ENCODE peak calls at places on chromosomes 5 and 9, in eight cellular contexts. U is cardiac fibroblast; Q is B cell; P is astrocyte; X is left ventricle myocardium inferior; A is CD8-positive, alpha-beta T cell; Y is fibroblast of mammary gland; Z is brain microvascular endothelial cell. S is an unnamed sample.

GRCh38 chr9:86241216-86241615 is 18.2 kb downstream of the C9orf153 start:
- DNase-seq in X (no peak), U (no peak), A (no peak), Y (no peak), Z (no peak), P (no peak), Q (no peak), S (no peak)

GRCh38 chr5:32542216-32543059 is 42.9 kb upstream of the SUB1 start:
- DNase-seq in P (peak), A (no peak), U (no peak), Z (peak), Q (no peak), X (no peak), Y (peak), S (no peak)

GRCh38 chr9:116646661-116647514 is 40.2 kb upstream of the TRIM32 start:
- DNase-seq in Z (peak), U (peak), Q (no peak), X (no peak), P (peak), Y (peak), A (no peak), S (no peak)

GRCh38 chr9:135605238-135605781 is 34.0 kb downstream of the GLT6D1 start:
- DNase-seq in P (no peak), Y (no peak), X (no peak), Q (no peak), A (no peak), U (no peak), Z (no peak), S (no peak)

GRCh38 chr5:7779019-7779662 is 71.8 kb downstream of the CFAP90 start:
- DNase-seq in Y (no peak), X (no peak), Z (no peak), A (no peak), U (no peak), P (peak), Q (no peak), S (no peak)

GRCh38 chr5:147906326-147907095 is at the start of gene C5orf46:
- DNase-seq in U (peak), Z (peak), Q (no peak), X (no peak), A (no peak), P (peak), Y (peak), S (no peak)

GRCh38 chr9:71760901-71761300 is 7.4 kb downstream of the CEMIP2 start:
- DNase-seq in Z (no peak), A (no peak), Y (no peak), P (peak), U (no peak), X (no peak), Q (no peak), S (peak)

GRCh38 chr9:114025196-114025753 is 52.8 kb downstream of the AMBP start:
- DNase-seq in X (no peak), U (no peak), A (no peak), Z (no peak), P (peak), Y (no peak), Q (no peak), S (no peak)

GRCh38 chr5:73282383-73282782 is 109.4 kb downstream of the TMEM174 start:
- DNase-seq in A (no peak), Y (no peak), P (no peak), U (no peak), X (no peak), Q (no peak), Z (no peak), S (no peak)

GRCh38 chr5:147688965-147689364 is 93.6 kb downstream of the JAKMIP2 start:
- DNase-seq in Q (no peak), U (peak), P (peak), X (no peak), Z (no peak), A (no peak), Y (peak), S (no peak)

GRCh38 chr9:27726244-27727141 is 153.2 kb upstream of the C9orf72 start:
- DNase-seq in Y (peak), Z (peak), P (peak), X (peak), Q (no peak), A (peak), U (peak), S (peak)

GRCh38 chr9:128434340-128434739 is 13.7 kb downstream of the CERCAM start:
- DNase-seq in P (no peak), Z (no peak), A (no peak), U (no peak), X (no peak), Y (no peak), Q (no peak), S (no peak)

GRCh38 chr5:143008809-143009521 is 238.8 kb downstream of the ARHGAP26 start:
- DNase-seq in U (peak), P (peak), X (no peak), A (peak), Z (peak), Y (peak), Q (peak), S (no peak)

GRCh38 chr5:93078082-93079038 is 502.7 kb downstream of the NR2F1-AS1 start:
- DNase-seq in A (no peak), U (peak), Y (peak), X (peak), P (peak), Z (peak), Q (no peak), S (no peak)

GRCh38 chr9:121950441-121950840 is 142.7 kb downstream of the TTLL11 start:
- DNase-seq in A (no peak), Y (no peak), X (no peak), Z (no peak), P (no peak), U (no peak), Q (no peak), S (no peak)

GRCh38 chr9:114156658-114157421 is 1.5 kb downstream of the COL27A1 start:
- DNase-seq in Q (no peak), X (peak), A (no peak), Y (peak), P (peak), U (peak), Z (peak), S (peak)

GRCh38 chr9:81685763-81686613 is 3.4 kb downstream of the TLE1 start:
- DNase-seq in P (peak), Y (peak), U (peak), Q (no peak), X (no peak), Z (peak), A (no peak), S (no peak)

GRCh38 chr5:84113246-84114118 is 271.2 kb downstream of the EDIL3 start:
- DNase-seq in Z (peak), U (no peak), P (peak), A (no peak), Q (no peak), Y (no peak), X (no peak), S (no peak)

GRCh38 chr5:40676643-40677333 is 2.9 kb upstream of the PTGER4 start:
- DNase-seq in A (no peak), P (peak), Y (peak), X (peak), Z (peak), U (peak), Q (no peak), S (no peak)

GRCh38 chr5:10502130-10502529 is 60.5 kb downstream of the ROPN1L start:
- DNase-seq in Q (no peak), U (no peak), Y (no peak), Z (no peak), X (no peak), A (no peak), P (no peak), S (no peak)
- TF ChIP-seq CTCF in Q (no peak), U (no peak), Y (no peak), Z (no peak), X (no peak), A (no peak), P (no peak), S (no peak)

DNA sequence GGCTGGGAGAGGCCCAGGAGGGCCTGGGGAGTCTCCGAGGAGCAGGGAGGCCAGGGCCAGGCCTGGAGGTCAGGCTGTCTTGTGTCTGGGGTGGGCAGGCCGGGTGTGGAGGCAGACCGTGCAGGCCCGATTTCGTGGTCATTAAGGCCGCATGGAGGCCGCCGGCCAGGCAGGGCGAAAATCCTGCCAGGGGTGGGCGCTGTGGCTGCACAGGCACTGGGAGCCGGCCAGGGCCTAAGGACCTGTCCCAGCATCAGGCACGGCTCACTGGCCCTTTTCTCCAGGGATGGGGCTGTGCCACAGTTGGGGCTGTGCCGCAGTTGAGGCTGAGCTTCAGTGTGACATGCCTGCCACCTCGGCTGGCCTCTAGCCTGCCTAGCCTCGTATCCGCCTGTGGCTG is 35.9 kb downstream of the ASS1 start:
- DNase-seq in P (no peak), U (no peak), Q (no peak), X (no peak), A (no peak), Z (no peak), Y (no peak), S (peak)
- TF ChIP-seq CTCF in P (no peak), U (peak), Q (no peak), X (no peak), A (no peak), Z (peak), Y (no peak), S (no peak)

DNA sequence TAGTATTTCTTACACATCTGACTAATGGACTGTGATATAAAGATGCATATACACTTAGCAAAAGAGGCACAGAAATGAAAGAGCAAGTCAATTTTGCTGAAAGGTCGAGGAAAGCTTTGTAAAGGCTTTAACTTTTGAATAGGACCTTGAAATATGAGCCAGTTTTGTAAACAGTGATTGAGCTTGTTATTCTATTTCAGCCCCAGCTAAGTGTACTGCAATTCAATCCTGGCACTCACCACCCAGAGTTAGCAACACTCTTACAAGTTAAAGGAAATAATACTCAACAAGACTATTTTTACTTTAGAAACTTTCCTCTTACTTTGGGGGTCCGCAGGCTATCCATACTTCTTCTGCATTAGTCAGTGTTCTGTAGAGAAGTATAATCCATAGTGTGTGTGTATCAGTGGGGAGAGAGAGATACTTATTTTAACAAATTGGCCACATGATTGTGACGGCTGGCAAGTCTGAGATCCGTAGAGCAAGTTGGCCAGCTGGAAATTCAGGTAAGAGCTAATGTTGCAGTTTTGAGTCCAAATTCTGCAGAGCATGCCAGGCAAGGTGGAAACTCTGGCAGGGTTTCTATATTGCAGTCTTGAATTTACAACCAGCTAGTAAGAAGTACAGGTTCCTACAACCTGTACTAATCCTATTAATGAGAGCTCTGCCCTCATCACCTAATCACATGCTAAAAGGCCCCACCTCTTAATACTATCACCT is 33.5 kb downstream of the IL7R start:
- DNase-seq in Q (no peak), Z (no peak), Y (no peak), U (no peak), A (no peak), X (no peak), P (no peak), S (no peak)
- TF ChIP-seq CTCF in Q (no peak), Z (no peak), Y (no peak), U (no peak), A (no peak), X (no peak), P (no peak), S (no peak)

DNA sequence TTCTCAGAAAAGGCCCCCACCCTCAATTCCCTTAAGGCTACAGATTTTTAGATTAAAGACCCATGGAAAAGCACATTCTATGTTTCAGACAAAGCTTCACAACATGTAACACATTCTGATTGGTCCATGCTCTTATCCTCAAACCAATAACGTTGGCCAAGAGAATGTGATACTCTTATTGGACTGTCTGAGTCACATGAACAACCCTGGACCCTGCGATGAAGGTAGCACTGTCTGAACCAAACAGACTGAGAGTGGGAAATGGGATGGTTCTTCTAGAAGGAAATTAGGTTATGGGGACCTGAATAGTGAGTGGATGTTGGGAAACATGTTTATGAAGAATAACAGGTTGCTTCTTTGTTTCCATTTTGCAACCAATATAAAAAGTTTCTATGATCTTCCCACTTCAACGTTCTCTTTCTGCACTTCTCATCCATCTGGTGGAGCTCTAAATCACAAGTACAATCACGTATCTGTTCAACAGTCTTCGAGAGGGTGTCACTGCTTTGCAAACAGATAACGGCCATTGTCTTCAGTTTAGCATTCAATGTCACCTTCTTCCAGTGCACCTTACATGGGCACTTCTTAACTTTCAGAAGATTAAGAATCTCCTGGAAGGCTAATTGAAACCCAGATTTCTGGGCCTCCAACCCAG is 81.6 kb downstream of the PTCH1 start:
- DNase-seq in X (no peak), Y (no peak), U (no peak), Z (no peak), Q (no peak), P (no peak), A (no peak), S (no peak)
- TF ChIP-seq CTCF in X (no peak), Y (no peak), U (no peak), Z (no peak), Q (no peak), P (no peak), A (no peak), S (no peak)

GRCh38 chr9:68708089-68708488 is 3.0 kb downstream of the PIP5K1B start:
- DNase-seq in X (no peak), Y (no peak), A (no peak), Z (no peak), P (no peak), U (no peak), Q (no peak), S (no peak)

GRCh38 chr9:68706579-68707201 is 1.6 kb downstream of the PIP5K1B start:
- DNase-seq in X (no peak), A (no peak), P (no peak), Q (peak), Z (no peak), Y (no peak), U (no peak), S (no peak)

GRCh38 chr9:68704804-68705635 is at the start of gene PIP5K1B:
- DNase-seq in U (peak), Z (peak), Y (peak), P (peak), X (peak), A (no peak), Q (peak), S (peak)

GRCh38 chr9:68704498-68704803 is 589 bp upstream of the PIP5K1B start:
- DNase-seq in P (no peak), U (no peak), A (no peak), X (no peak), Q (no peak), Y (no peak), Z (no peak), S (no peak)

GRCh38 chr9:68705636-68706578 is 867 bp downstream of the PIP5K1B start:
- DNase-seq in X (peak), Q (peak), Z (no peak), P (no peak), Y (no peak), U (peak), A (no peak), S (peak)
- TF ChIP-seq CTCF in X (peak), Q (no peak), Z (no peak), P (no peak), Y (no peak), U (no peak), A (no peak), S (no peak)

DNA sequence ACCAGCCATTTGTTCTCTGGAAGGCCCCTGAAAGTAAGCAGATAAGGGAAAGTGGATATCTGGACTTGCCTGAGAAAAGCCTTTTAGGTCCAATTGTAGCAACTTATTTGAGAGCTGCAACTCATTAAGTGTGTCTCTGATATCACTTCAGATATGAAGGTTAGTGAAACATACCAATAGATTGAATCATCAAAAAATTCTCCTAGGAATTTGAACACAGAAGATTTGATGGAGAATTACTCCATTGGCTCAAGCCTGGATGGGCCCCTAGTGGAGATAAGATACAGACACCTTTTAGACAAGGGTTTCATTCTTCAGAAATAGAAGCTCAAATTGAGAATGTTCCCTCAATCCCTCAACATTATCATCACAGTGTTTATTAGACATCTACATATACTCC is 356.7 kb downstream of the NDUFS4 start:
- DNase-seq in X (no peak), P (peak), Q (no peak), Y (peak), U (peak), A (no peak), Z (peak), S (no peak)
- TF ChIP-seq CTCF in X (no peak), P (peak), Q (no peak), Y (peak), U (no peak), A (no peak), Z (peak), S (peak)

S was measured in neural crest cell.